ENCODE peak calls at places on chromosome 7, in ten cellular contexts. T, P, L, I, A, W, R, F, G and Q are unnamed samples.

GRCh38 chr7:155860840-155861479 is 48.7 kb upstream of the SHH start:
- DNase-seq in T (peak), P (peak), L (no peak), I (peak), A (peak), W (peak), R (no peak), F (peak), G (no peak), Q (no peak)

GRCh38 chr7:155263051-155263450 is 34.6 kb upstream of the INSIG1 start:
- DNase-seq in T (no peak), P (no peak), L (no peak), I (no peak), A (no peak), W (no peak), R (no peak), F (no peak), G (no peak), Q (no peak)

GRCh38 chr7:124575181-124575580 is 190.4 kb downstream of the GPR37 start:
- DNase-seq in T (no peak), P (no peak), L (no peak), I (no peak), A (peak), W (no peak), R (no peak), F (no peak), G (no peak), Q (no peak)

GRCh38 chr7:133535308-133535707 is 282.4 kb downstream of the EXOC4 start:
- DNase-seq in T (no peak), P (no peak), L (no peak), I (no peak), A (no peak), W (no peak), R (no peak), F (no peak), G (no peak), Q (no peak)

GRCh38 chr7:26865094-26865388 is 651 bp upstream of the SKAP2 start:
- DNase-seq in T (no peak), P (peak), L (no peak), I (no peak), A (no peak), W (no peak), R (no peak), F (no peak), G (peak), Q (no peak)

GRCh38 chr7:101865031-101865824 is 47.8 kb downstream of the CUX1 start:
- DNase-seq in T (no peak), P (no peak), L (no peak), I (no peak), A (no peak), W (no peak), R (no peak), F (no peak), G (no peak), Q (no peak)

GRCh38 chr7:108805808-108806397 is 236.2 kb downstream of the DNAJB9 start:
- DNase-seq in T (peak), P (no peak), L (peak), I (peak), A (peak), W (no peak), R (peak), F (peak), G (no peak), Q (peak)

GRCh38 chr7:2571409-2571808 is 12.6 kb downstream of the IQCE start:
- DNase-seq in T (no peak), P (no peak), L (no peak), I (no peak), A (no peak), W (no peak), R (no peak), F (no peak), G (no peak), Q (no peak)

DNA sequence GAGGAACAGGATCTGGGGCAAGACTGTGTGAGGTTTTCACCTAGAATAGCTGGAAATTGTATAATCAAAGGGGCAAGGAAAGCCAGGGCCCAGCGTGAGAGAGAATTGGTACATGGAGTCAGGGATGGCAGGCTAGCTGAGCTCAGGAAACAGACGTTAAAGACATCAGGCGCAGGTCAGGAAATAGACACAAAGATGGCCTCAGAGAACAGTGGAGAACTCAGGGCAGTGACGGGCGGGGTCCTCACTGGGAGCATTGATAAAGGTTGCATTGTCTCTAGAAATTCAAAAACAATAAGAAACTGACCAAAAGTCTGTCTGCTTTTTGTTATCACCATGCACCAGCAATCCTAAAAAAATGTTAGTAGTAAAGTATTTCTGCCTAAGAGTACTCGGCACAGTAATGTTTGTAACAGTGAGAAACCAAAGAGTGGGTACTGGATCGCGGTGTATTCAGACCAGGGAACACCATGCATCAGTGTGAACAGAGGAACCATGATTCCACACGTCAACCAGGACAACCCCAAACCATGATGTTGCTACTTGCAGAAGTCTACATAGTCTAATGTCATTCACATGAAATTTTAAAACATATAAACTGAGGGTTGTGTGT is 82.0 kb upstream of the AUTS2 start:
- DNase-seq in T (no peak), P (no peak), L (no peak), I (no peak), A (no peak), W (no peak), R (no peak), F (no peak), G (no peak), Q (no peak)
- TF ChIP-seq CTCF in T (no peak), P (no peak), L (no peak), I (no peak), A (no peak), W (no peak), R (no peak), F (no peak), G (no peak), Q (no peak)

GRCh38 chr7:112357136-112357535 is 93.1 kb upstream of the IFRD1 start:
- DNase-seq in T (no peak), P (no peak), L (no peak), I (no peak), A (no peak), W (no peak), R (no peak), F (peak), G (no peak), Q (no peak)
- TF ChIP-seq CTCF in T (no peak), P (no peak), L (no peak), I (no peak), A (no peak), W (no peak), R (no peak), F (peak), G (no peak), Q (no peak)

GRCh38 chr7:36132025-36132424 is 21.0 kb upstream of the EEPD1 start:
- DNase-seq in T (no peak), P (no peak), L (no peak), I (no peak), A (no peak), W (no peak), R (no peak), F (peak), G (no peak), Q (no peak)
- TF ChIP-seq CTCF in T (no peak), P (no peak), L (no peak), I (no peak), A (no peak), W (peak), R (no peak), F (peak), G (no peak), Q (no peak)

GRCh38 chr7:6446977-6447588 is 671 bp downstream of the DAGLB start:
- DNase-seq in T (peak), P (peak), L (peak), I (peak), A (peak), W (peak), R (peak), F (peak), G (peak), Q (peak)
- TF ChIP-seq CTCF in T (no peak), P (no peak), L (no peak), I (no peak), A (no peak), W (no peak), R (no peak), F (no peak), G (no peak), Q (no peak)